ENCODE peak calls at places on chromosome 14, in eight cellular contexts. J is lower leg skin, S is fibroblast of lung, O is PC-3, Y is heart left ventricle, V is neural crest cell, K is nephron progenitor cell, A is tibial nerve. T is an unnamed sample.
A peak's percentile ranks its signal among the peaks of the same experiment; 100 is the strongest.

GRCh38 chr14:37587881-37588666 is 7.0 kb downstream of the FOXA1 start:
- DNase-seq in S (no peak), Y (no peak), J (no peak), V (no peak), O (peak; percentile 57), K (peak; percentile 58), A (no peak), T (no peak)

GRCh38 chr14:104598461-104599273 is 5.9 kb downstream of the TMEM179 start:
- DNase-seq in V (no peak), K (no peak), Y (no peak), O (no peak), A (no peak), S (no peak), J (no peak), T (peak; percentile 2)

GRCh38 chr14:100038065-100038464 is 27.2 kb upstream of the EVL start:
- DNase-seq in K (no peak), V (no peak), Y (no peak), J (no peak), S (no peak), O (no peak), A (no peak), T (no peak)

GRCh38 chr14:65237956-65238355 is 135.6 kb upstream of the MAX start:
- DNase-seq in S (no peak), K (no peak), O (no peak), J (peak; percentile 52), A (no peak), V (no peak), Y (no peak), T (no peak)

GRCh38 chr14:30298266-30298795 is 260.6 kb upstream of the G2E3 start:
- DNase-seq in O (no peak), J (no peak), A (no peak), Y (no peak), S (no peak), V (no peak), K (no peak), T (no peak)

GRCh38 chr14:105487449-105487985 is 831 bp downstream of the CRIP1 start:
- DNase-seq in O (no peak), Y (peak; percentile 68), A (no peak), J (peak; percentile 95), K (peak; percentile 45), S (no peak), V (no peak), T (peak; percentile 75)

GRCh38 chr14:65446159-65446558 is 33.6 kb downstream of the FUT8 start:
- DNase-seq in O (no peak), Y (no peak), S (peak; percentile 42), J (no peak), V (no peak), K (no peak), A (no peak), T (no peak)

GRCh38 chr14:68110989-68111704 is 291.6 kb downstream of the RAD51B start:
- DNase-seq in O (no peak), Y (no peak), S (peak; percentile 13), K (no peak), A (no peak), V (no peak), J (no peak), T (no peak)

GRCh38 chr14:100666851-100667250 is 59.8 kb upstream of the DLK1 start:
- DNase-seq in K (no peak), V (no peak), J (no peak), Y (no peak), S (no peak), O (no peak), A (no peak), T (no peak)

GRCh38 chr14:39977198-39977597 is 545.0 kb upstream of the FBXO33 start:
- DNase-seq in Y (no peak), J (no peak), A (no peak), K (no peak), S (no peak), V (no peak), O (no peak), T (no peak)

GRCh38 chr14:22434901-22435565 is 154.0 kb downstream of the DAD1 start:
- DNase-seq in O (no peak), Y (no peak), S (no peak), J (no peak), A (no peak), V (no peak), K (no peak), T (no peak)

GRCh38 chr14:73393375-73393774 is 65.0 kb downstream of the NUMB start:
- DNase-seq in Y (no peak), V (no peak), S (no peak), J (no peak), O (peak; percentile 52), K (no peak), A (no peak), T (no peak)

GRCh38 chr14:96393292-96393691 is 1.4 kb downstream of the AK7 start:
- DNase-seq in S (no peak), O (no peak), A (no peak), K (no peak), Y (no peak), V (no peak), J (no peak), T (no peak)

GRCh38 chr14:96394047-96394815 is 2.3 kb downstream of the AK7 start:
- DNase-seq in V (no peak), K (no peak), J (peak; percentile 54), O (no peak), A (no peak), S (no peak), Y (no peak), T (no peak)

GRCh38 chr14:96390965-96391292 is 999 bp upstream of the AK7 start:
- DNase-seq in K (no peak), A (no peak), V (no peak), O (no peak), J (no peak), S (peak; percentile 4), Y (no peak), T (no peak)

DNA sequence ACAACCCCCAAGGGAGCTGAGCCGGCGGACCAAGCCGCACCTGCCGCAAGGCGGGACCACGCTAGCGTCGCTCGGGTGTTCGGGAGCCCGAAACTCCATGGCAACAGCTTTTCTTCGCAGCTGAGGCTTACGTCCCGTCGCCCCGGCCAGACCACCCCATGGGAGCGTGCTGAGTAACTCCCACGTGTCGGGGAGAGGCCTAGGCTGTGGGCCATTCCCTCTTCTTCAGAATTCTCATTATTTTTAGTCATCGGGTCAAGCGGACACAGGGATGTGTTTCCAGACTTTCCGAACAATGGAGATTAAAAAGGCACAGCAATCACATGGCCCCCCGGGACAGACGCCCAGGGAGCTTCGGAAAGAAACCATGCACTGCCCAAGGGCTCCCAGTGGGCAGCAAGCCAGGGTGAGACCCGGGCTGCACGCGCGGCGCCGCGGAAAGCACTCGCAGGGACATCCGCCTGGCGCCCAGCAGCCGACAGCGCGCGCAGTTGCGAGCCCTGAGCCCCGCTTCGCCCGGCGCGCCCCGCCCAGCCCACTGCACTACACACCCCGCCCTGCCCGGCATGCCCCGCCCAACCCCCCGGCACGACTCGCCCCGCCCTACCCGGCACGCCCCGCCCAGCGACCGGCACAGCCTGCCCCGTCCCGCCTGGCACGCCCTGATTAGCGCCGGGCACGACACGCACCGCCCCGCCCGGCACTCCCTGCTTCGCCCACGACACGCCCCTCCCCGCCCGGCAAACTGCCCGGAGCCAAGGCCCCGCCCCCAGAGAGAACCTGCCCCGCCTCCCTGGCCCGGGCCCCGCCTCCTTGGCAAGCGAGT is 422 bp upstream of the AK7 start:
- DNase-seq in O (peak; percentile 88), S (peak; percentile 94), Y (peak; percentile 96), J (peak; percentile 99), K (peak; percentile 99), V (peak; percentile 99), A (peak; percentile 93), T (peak; percentile 94)
- TF ChIP-seq CTCF in O (no peak), S (no peak), Y (no peak), J (no peak), K (no peak), V (no peak), A (no peak), T (no peak)

DNA sequence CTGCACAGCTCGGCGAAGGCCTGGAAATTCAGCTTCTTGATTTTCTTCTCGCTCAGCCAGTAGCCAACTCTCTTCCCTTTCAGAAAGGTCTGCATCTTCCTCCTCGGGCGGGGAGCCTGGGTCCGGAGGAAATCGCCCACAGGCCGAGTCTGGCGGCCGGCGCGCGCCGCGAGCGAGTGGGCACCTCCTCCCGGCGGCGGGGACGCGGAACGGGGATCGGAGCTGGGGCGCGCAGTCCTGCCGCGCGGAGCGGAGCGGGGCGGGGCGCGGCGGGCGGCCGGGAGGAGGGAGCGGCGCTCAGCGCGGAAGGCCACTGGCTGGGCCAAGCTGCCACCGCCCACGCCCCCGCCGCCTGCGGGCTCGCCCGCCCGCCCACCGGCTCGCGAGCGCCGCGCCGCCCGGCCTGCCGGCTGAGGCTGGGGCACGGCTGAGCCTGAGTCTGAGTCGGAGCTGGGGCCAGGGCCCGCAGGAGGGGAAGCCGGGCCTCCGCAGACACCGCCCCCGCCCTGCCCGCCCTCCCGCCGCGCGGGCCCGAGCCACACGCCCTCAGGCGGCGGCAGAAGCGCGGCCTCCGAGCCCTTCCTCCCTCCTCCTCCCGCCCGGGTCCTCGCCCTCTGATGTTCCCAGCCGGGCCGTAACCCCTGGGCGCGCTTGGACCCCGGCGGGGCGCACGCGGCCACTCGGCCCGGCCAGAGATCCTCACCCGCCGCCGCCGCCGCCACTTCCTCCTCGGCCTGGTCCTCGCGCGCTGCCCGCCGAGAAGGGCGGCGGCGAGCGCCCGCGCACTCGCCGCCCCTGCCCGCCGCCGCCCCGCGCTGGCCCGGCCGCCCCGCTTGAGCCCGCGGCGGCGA is 431 bp downstream of the ITPK1 start:
- DNase-seq in A (peak; percentile 44), K (peak; percentile 87), J (peak; percentile 95), O (peak; percentile 87), V (peak; percentile 71), S (peak; percentile 76), Y (peak; percentile 92), T (peak; percentile 86)
- TF ChIP-seq CTCF in A (peak; percentile 6), K (no peak), J (no peak), O (no peak), V (no peak), S (no peak), Y (no peak), T (no peak)

GRCh38 chr14:20138520-20138919 is at the start of gene OR4N5:
- DNase-seq in Y (no peak), O (no peak), S (no peak), V (no peak), K (no peak), J (no peak), A (no peak), T (no peak)

GRCh38 chr14:20144820-20145219 is 6.2 kb downstream of the OR4N5 start:
- DNase-seq in K (no peak), O (no peak), J (no peak), S (no peak), V (no peak), Y (no peak), A (no peak), T (no peak)

GRCh38 chr14:20143911-20144310 is 5.3 kb downstream of the OR4N5 start:
- DNase-seq in J (no peak), V (no peak), Y (no peak), A (no peak), S (no peak), O (peak; percentile 14), K (no peak), T (no peak)
- TF ChIP-seq CTCF in J (no peak), V (no peak), Y (no peak), A (no peak), S (no peak), O (peak; percentile 48), K (no peak), T (no peak)

DNA sequence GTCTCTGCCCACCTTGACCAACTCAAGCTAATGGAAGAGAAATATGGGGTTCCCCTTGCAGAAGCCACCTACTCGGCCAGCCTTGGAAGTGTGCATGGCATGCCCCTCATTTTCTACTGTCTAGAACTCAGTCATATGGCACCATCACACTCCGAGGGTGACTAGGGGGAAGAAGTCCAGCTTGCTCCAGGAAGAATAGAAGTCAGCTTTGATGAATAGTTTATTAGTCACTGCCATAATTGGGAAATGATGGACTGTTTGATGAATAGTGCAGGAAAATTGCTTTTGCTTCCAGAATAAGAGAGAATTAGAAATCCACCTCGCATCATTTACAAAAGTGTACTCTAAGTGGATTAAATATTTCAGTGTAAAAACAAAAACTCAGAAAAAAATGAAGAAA is 1030.6 kb downstream of the VRK1 start:
- DNase-seq in V (no peak), S (no peak), O (peak; percentile 48), J (no peak), K (no peak), Y (no peak), A (no peak), T (no peak)
- TF ChIP-seq CTCF in V (no peak), S (no peak), O (no peak), J (no peak), K (no peak), Y (no peak), A (no peak), T (no peak)